ENCODE peak calls at places on chromosomes 12 and 14, in seven cellular contexts. R, V, N, Q, Y, A and K are unnamed samples.

GRCh38 chr12:26790645-26790994 is 42.4 kb downstream of the ITPR2 start:
- DNase-seq in R (no peak), V (no peak), N (no peak), Q (no peak), Y (no peak), A (no peak), K (no peak)

GRCh38 chr12:119649202-119649808 is 18.6 kb upstream of the PRKAB1 start:
- DNase-seq in R (peak), V (peak), N (no peak), Q (no peak), Y (no peak), A (peak), K (no peak)

GRCh38 chr14:92759300-92759678 is 10.9 kb upstream of the LGMN start:
- DNase-seq in R (peak), V (no peak), N (no peak), Q (peak), Y (no peak), A (peak), K (no peak)

GRCh38 chr12:108214046-108214445 is 85.0 kb downstream of the WSCD2 start:
- DNase-seq in R (no peak), V (no peak), N (no peak), Q (no peak), Y (no peak), A (no peak), K (no peak)

GRCh38 chr12:109920266-109920780 is 20.2 kb downstream of the TCHP start:
- DNase-seq in R (peak), V (no peak), N (no peak), Q (no peak), Y (no peak), A (peak), K (no peak)

GRCh38 chr14:93965287-93965821 is 11.0 kb downstream of the ASB2 start:
- DNase-seq in R (peak), V (no peak), N (no peak), Q (peak), Y (no peak), A (no peak), K (no peak)

GRCh38 chr12:48002179-48002601 is 2.1 kb downstream of the COL2A1 start:
- DNase-seq in R (no peak), V (peak), N (no peak), Q (no peak), Y (no peak), A (peak), K (no peak)

GRCh38 chr14:98935921-98936320 is 336.1 kb downstream of the BCL11B start:
- DNase-seq in R (no peak), V (no peak), N (no peak), Q (no peak), Y (no peak), A (no peak), K (no peak)

GRCh38 chr12:112964067-112964670 is 14.2 kb upstream of the OAS2 start:
- DNase-seq in R (no peak), V (no peak), N (no peak), Q (no peak), Y (no peak), A (no peak), K (no peak)

GRCh38 chr14:105351920-105352871 is 37.6 kb downstream of the PACS2 start:
- DNase-seq in R (peak), V (peak), N (peak), Q (peak), Y (peak), A (peak), K (peak)

GRCh38 chr14:106556665-106557289 is 1030.4 kb downstream of the TMEM121 start:
- DNase-seq in R (no peak), V (no peak), N (no peak), Q (no peak), Y (no peak), A (peak), K (no peak)

GRCh38 chr14:60915781-60916180 is 65.1 kb downstream of the TRMT5 start:
- DNase-seq in R (peak), V (peak), N (no peak), Q (no peak), Y (no peak), A (no peak), K (no peak)

DNA sequence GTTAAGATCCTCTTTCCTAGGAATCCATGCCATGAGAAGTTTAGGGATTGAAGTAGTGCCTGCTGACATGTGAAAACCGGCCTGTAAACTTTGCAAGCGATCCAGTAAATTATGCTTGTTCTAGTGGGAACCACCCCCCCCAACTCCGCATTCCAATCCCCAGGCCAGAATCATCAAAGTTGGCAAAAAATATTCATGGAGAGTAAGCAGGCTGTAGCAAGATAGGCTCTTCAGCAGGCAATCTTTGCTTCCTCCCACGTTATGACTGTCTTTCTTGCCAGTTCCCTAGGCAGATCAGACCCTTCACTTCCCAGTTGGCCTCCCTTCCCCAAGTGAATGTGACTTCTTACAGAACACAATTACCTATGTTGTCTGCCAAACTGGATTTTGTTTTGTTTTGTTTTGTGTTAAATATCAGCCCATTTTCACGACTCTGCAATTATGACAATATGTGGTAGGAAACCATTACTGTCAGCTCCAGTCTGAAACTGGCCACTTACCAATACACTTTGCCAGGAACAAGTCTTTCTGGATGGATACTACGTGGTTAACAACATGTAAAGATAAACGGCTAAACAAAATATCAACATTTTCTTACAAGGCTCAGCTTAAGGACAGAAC is 1.1 kb upstream of the PTGER2 start:
- DNase-seq in R (no peak), V (no peak), N (no peak), Q (no peak), Y (no peak), A (no peak), K (peak)
- H3K4me3 ChIP-seq in R (peak), V (no peak), N (peak), Q (no peak), Y (peak), A (peak), K (peak)

GRCh38 chr12:54465857-54466499 is 7.4 kb downstream of the GTSF1 start:
- DNase-seq in R (no peak), V (no peak), N (no peak), Q (no peak), Y (no peak), A (no peak), K (no peak)

GRCh38 chr12:54460317-54460935 is 13.0 kb downstream of the GTSF1 start:
- DNase-seq in R (peak), V (no peak), N (no peak), Q (no peak), Y (no peak), A (no peak), K (no peak)

GRCh38 chr12:54463034-54463433 is 10.4 kb downstream of the GTSF1 start:
- DNase-seq in R (peak), V (no peak), N (no peak), Q (peak), Y (peak), A (no peak), K (no peak)

GRCh38 chr12:54459355-54459754 is 14.0 kb downstream of the GTSF1 start:
- DNase-seq in R (peak), V (no peak), N (no peak), Q (no peak), Y (no peak), A (no peak), K (no peak)

DNA sequence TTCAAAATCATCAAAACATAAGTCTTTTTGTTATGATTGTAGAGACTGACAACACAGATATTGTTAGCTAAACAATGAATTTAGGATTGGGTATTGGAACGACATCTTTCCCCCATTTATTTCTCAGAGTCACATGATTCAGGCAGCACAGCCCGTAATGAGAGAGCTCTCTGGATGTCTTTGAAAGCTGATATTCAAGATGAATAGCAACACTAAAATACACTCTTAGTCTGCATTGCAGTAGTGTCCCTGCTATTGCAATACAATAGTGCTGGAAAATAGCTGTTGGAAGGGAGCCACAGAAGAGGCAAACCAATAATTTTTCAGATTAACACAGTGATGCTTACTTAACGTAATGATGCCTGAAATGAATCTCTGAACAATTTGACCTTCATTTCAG is 9.9 kb downstream of the GTSF1 start:
- DNase-seq in R (peak), V (no peak), N (no peak), Q (no peak), Y (no peak), A (no peak), K (no peak)
- H3K4me3 ChIP-seq in R (no peak), V (no peak), N (no peak), Q (no peak), Y (no peak), A (no peak), K (no peak)

GRCh38 chr14:24816929-24817637 is 183.1 kb upstream of the GZMB start:
- DNase-seq in R (no peak), V (no peak), N (no peak), Q (no peak), Y (no peak), A (no peak), K (peak)

GRCh38 chr14:24816011-24816928 is 182.3 kb upstream of the GZMB start:
- DNase-seq in R (no peak), V (no peak), N (no peak), Q (no peak), Y (no peak), A (no peak), K (peak)

GRCh38 chr14:24818823-24819341 is 184.9 kb upstream of the GZMB start:
- DNase-seq in R (no peak), V (no peak), N (no peak), Q (no peak), Y (no peak), A (no peak), K (peak)

GRCh38 chr14:24817638-24818053 is 183.7 kb upstream of the GZMB start:
- DNase-seq in R (no peak), V (no peak), N (no peak), Q (no peak), Y (no peak), A (peak), K (peak)

DNA sequence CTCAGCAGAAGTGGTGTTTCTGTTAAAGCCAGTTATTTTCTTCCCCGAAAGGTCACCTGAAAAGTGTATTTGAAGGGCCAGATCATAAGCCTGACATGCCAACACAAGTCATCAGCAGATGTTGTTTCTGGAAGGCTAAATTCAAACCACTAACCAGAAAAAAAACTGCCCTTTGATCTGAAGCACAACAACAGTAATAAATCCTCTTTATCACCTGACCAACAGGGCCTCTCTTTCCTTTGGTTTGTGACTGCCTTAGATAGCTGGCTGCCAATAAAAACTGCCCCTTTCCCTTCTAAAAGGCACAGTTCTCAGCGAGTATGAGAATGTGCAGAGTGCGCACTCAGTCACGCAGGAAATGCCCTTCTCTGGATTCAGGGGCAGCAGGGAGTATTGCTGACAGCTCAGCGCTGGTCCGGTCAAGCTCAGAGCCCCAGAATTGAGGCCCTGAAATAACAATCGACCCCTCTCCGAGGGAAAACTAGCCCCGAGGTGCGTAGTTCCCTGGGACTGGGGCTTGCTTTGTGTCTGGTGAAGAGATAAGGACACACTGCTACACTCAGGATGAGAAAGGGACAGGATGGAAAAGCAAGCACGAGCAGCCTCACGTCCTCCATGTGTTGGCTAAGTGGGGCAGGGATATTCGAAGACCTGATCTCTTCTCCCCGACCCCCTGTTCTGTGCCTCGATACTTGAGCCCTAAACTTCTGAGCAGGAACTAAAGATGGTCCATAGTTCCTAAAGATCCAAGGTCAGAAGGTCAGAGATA is 184.2 kb upstream of the GZMB start:
- DNase-seq in R (peak), V (no peak), N (no peak), Q (no peak), Y (no peak), A (no peak), K (peak)
- H3K4me3 ChIP-seq in R (no peak), V (no peak), N (no peak), Q (no peak), Y (no peak), A (no peak), K (no peak)

GRCh38 chr12:49342914-49343731 is 3.6 kb upstream of the DNAJC22 start:
- DNase-seq in R (no peak), V (peak), N (no peak), Q (no peak), Y (no peak), A (peak), K (no peak)

GRCh38 chr12:49346659-49347306 is at the start of gene DNAJC22:
- DNase-seq in R (peak), V (peak), N (no peak), Q (no peak), Y (no peak), A (peak), K (no peak)

GRCh38 chr12:49345840-49346658 is 639 bp upstream of the DNAJC22 start:
- DNase-seq in R (no peak), V (peak), N (no peak), Q (no peak), Y (no peak), A (peak), K (no peak)

GRCh38 chr12:49344486-49345047 is 2.1 kb upstream of the DNAJC22 start:
- DNase-seq in R (no peak), V (peak), N (no peak), Q (no peak), Y (no peak), A (peak), K (no peak)

DNA sequence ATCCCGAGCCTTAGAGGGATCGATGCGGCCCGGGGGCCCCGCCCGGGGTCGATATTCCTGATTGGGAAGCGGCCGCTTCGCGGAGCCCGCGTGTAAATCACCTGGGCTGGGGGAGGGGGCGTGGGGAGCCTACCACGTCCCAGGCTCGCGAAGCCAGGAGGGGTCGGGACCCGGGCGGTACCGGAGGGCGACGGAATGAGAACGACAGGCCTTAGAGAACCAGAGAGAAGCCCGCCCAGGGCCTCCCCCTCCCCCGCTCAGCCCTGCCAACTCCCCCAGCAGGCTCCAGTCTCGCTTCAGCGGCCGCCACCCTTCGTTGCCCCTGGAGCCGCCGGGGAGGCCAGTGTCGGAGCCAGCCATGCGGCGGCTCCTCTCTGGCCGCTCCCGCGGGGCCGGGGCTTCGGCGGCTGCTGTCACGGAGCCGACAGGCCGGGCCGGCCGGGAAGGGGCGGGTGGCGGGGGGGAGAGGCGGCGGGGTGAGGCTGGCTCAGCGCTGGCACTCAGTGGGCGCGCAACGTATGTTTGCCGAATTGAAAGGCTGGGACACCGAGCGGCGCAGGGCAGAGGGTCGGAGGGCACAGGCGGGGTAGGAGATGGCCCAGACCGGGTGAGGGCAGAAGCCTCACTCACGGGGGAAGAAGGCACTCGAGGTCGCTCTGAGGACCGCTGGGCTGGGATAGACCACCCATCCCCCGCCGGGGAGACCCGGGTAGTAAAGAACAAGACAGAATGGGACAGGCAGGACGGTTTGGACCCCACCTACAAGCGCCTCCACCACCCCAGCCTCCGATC is 1.4 kb upstream of the DNAJC22 start:
- DNase-seq in R (no peak), V (peak), N (no peak), Q (no peak), Y (no peak), A (peak), K (no peak)
- H3K4me3 ChIP-seq in R (peak), V (peak), N (peak), Q (peak), Y (peak), A (peak), K (peak)

GRCh38 chr12:90393654-90394053 is 561.3 kb downstream of the CCER1 start:
- DNase-seq in R (no peak), V (no peak), N (no peak), Q (no peak), Y (no peak), A (no peak), K (no peak)
- H3K4me3 ChIP-seq in R (no peak), V (no peak), N (no peak), Q (no peak), Y (no peak), A (no peak), K (no peak)

DNA sequence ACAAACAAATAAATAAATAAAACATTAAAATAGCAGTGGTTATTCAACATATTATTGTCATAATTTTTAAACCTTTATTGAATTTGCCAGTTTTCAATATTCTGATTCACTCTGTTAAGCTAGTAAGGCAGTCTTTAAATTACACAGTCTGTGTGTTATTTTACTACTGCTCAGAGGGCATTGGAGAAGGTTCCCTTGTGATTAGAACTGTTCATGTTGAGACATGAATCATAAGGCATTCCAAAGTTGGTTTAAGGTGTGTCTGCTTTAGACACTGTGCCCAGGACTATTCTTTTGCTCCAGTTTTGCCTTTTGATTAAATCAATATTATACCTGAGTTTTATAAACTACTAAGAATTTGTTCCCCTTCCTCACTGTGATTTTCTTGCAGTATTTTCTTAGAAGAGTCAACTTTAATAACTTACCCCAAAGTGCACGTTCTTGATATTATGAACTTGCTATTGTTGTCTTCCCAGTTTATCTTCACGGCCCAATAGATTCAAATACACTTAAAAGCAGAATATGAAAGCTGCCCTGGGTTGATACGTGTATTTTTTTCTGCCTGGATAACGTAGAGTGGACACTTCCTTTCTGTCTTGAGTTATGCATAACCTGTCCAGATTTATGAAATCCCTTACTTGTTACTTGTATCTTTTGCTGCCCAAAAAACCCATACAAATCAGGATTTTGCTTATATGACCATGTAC is 105.3 kb upstream of the BCAT1 start:
- DNase-seq in R (peak), V (no peak), N (no peak), Q (no peak), Y (no peak), A (no peak), K (no peak)
- H3K4me3 ChIP-seq in R (no peak), V (no peak), N (peak), Q (no peak), Y (no peak), A (no peak), K (no peak)

DNA sequence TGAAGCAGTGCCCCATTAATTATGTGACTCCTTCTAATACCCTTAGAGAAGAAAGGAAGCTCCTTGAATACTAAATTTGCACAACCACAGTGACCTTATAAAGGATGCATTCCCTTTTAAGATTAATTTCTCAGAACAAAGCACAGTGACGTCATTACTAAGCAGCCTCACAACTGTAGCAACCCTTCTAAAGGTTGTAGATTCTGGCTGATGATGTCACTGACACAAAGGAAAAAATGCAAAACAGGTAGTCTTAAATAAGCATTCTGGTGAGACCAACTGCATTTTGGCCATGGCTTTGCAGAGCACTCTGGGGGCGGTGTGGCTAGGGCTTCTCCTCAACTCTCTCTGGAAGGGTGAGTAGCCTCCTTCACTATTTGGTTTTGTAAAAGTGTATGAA is 38.4 kb upstream of the OR4E1 start:
- DNase-seq in R (no peak), V (no peak), N (no peak), Q (no peak), Y (no peak), A (no peak), K (no peak)
- H3K4me3 ChIP-seq in R (no peak), V (no peak), N (no peak), Q (no peak), Y (no peak), A (no peak), K (no peak)

DNA sequence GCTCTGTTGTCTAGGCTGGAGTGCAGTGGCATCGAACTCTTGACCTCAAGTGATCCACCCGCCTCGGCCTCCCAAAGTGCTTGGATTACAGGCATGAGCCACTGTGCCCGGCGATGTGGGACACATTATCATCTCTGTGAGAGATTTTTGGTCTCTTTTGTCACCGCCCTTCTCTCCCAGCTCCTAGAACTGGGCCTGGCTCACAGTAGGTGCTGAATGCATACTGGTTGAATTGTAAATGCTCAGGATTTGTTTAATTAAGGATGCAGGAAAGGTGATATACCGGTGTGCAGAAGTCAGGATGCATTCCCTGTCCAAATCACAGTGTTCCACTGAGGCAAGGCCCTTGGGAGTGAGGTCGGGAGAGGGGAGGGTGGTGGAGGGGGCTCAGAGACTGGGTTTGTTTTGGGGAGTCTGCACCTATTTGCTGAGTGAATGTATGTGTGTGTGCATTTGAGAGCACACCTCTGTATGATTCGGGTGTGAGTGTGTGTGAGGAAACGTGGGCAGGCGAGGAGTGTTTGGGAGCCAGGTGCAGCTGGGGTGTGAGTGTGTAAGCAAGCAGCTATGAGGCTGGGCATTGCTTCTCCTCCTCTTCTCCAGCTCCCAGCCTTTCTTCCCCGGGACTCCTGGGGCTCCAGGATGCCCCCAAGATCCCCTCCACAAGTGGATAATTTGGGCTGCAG is 1.0 kb upstream of the KRT18 start:
- DNase-seq in R (no peak), V (peak), N (no peak), Q (no peak), Y (no peak), A (peak), K (no peak)
- H3K4me3 ChIP-seq in R (no peak), V (peak), N (peak), Q (peak), Y (no peak), A (peak), K (no peak)